ENCODE peak calls at places on chromosomes 7 and 10, in six cellular contexts. H, U, Y, Q, P and G are unnamed samples.

GRCh38 chr7:84231157-84231556 is 36.6 kb upstream of the SEMA3A start:
- DNase-seq in Q (no peak), U (no peak), H (no peak), P (no peak), Y (no peak), G (no peak)

GRCh38 chr10:15868006-15868405 is 7.7 kb upstream of the MINDY3 start:
- DNase-seq in P (no peak), Q (no peak), U (no peak), Y (peak; percentile 8), H (no peak), G (no peak)

GRCh38 chr10:78650122-78650521 is 418.6 kb upstream of the ZMIZ1 start:
- DNase-seq in H (no peak), Q (no peak), U (no peak), Y (peak; percentile 21), P (no peak), G (no peak)

GRCh38 chr7:111855161-111855841 is 293.0 kb upstream of the IMMP2L start:
- DNase-seq in Q (no peak), U (no peak), H (no peak), P (no peak), Y (peak; percentile 59), G (no peak)

GRCh38 chr10:45473126-45473525 is 99.1 kb downstream of the ALOX5 start:
- DNase-seq in P (no peak), U (no peak), H (no peak), Y (no peak), Q (no peak), G (no peak)

GRCh38 chr10:114767589-114768393 is 53.8 kb upstream of the FHIP2A start:
- DNase-seq in H (peak; percentile 5), U (no peak), P (no peak), Q (peak; percentile 3), Y (no peak), G (no peak)

GRCh38 chr7:142851269-142851668 is 3.6 kb upstream of the EPHB6 start:
- DNase-seq in Y (no peak), P (no peak), H (no peak), U (no peak), Q (no peak), G (no peak)

GRCh38 chr7:142811154-142811737 is 40.5 kb downstream of the PRSS2 start:
- DNase-seq in U (no peak), H (no peak), P (no peak), Q (peak; percentile 39), Y (peak; percentile 43), G (no peak)

GRCh38 chr7:13829914-13830603 is 159.4 kb downstream of the ETV1 start:
- DNase-seq in U (no peak), Y (no peak), H (no peak), P (no peak), Q (no peak), G (no peak)

GRCh38 chr7:110693348-110693747 is 397.6 kb upstream of the LRRN3 start:
- DNase-seq in P (no peak), H (no peak), Q (no peak), Y (no peak), U (no peak), G (no peak)

GRCh38 chr7:1572111-1572510 is 2.3 kb upstream of the PSMG3 start:
- DNase-seq in U (no peak), Y (no peak), Q (no peak), H (no peak), P (no peak), G (no peak)

GRCh38 chr10:29411666-29412335 is 122.9 kb downstream of the LYZL1 start:
- DNase-seq in P (no peak), Y (no peak), H (no peak), Q (no peak), U (no peak), G (no peak)

GRCh38 chr7:87456247-87456646 is 19.2 kb downstream of the ABCB4 start:
- DNase-seq in Y (no peak), U (no peak), H (no peak), Q (no peak), P (no peak), G (no peak)